ENCODE peak calls at places on chromosomes 13 and 19, in ten cellular contexts. S, T, Y, J, L, C, Z, N, G and W are unnamed samples.

GRCh38 chr13:105202384-105202783 is 1333.1 kb downstream of the EFNB2 start:
- DNase-seq in S (peak), T (peak), Y (peak), J (no peak), L (no peak), C (no peak), Z (no peak), N (peak), G (peak), W (no peak)

GRCh38 chr19:44812142-44812718 is 3.3 kb downstream of the BCAM start:
- DNase-seq in S (no peak), T (no peak), Y (no peak), J (no peak), L (no peak), C (no peak), Z (no peak), N (no peak), G (no peak), W (no peak)

GRCh38 chr13:74158028-74158427 is 23.8 kb upstream of the KLF12 start:
- DNase-seq in S (peak), T (peak), Y (no peak), J (no peak), L (peak), C (no peak), Z (no peak), N (peak), G (no peak), W (no peak)

GRCh38 chr19:32817252-32817912 is 52.2 kb downstream of the SLC7A9 start:
- DNase-seq in S (no peak), T (no peak), Y (no peak), J (no peak), L (no peak), C (no peak), Z (no peak), N (no peak), G (no peak), W (no peak)

GRCh38 chr13:70339738-70340137 is 231.5 kb upstream of the KLHL1 start:
- DNase-seq in S (peak), T (no peak), Y (peak), J (no peak), L (no peak), C (peak), Z (no peak), N (no peak), G (peak), W (no peak)

GRCh38 chr19:8686549-8686948 is 12.0 kb downstream of the ACTL9 start:
- DNase-seq in S (no peak), T (no peak), Y (no peak), J (no peak), L (no peak), C (no peak), Z (no peak), N (no peak), G (no peak), W (no peak)

GRCh38 chr19:45164577-45165335 is 4.0 kb upstream of the NKPD1 start:
- DNase-seq in S (peak), T (peak), Y (peak), J (peak), L (peak), C (peak), Z (peak), N (peak), G (peak), W (peak)

GRCh38 chr19:34489175-34489574 is 7.6 kb downstream of the WTIP start:
- DNase-seq in S (no peak), T (no peak), Y (no peak), J (no peak), L (no peak), C (no peak), Z (no peak), N (no peak), G (no peak), W (no peak)

GRCh38 chr19:1266818-1267440 is 2.2 kb upstream of the CIRBP start:
- DNase-seq in S (peak), T (no peak), Y (peak), J (no peak), L (peak), C (peak), Z (no peak), N (peak), G (peak), W (peak)

GRCh38 chr13:74025369-74025768 is 108.8 kb downstream of the KLF12 start:
- DNase-seq in S (no peak), T (no peak), Y (no peak), J (no peak), L (no peak), C (no peak), Z (peak), N (no peak), G (no peak), W (no peak)

GRCh38 chr19:34692541-34692940 is 15.1 kb downstream of the ZNF302 start:
- DNase-seq in S (no peak), T (no peak), Y (no peak), J (no peak), L (no peak), C (no peak), Z (no peak), N (no peak), G (no peak), W (no peak)

GRCh38 chr19:32928806-32929205 is 43.0 kb downstream of the CEP89 start:
- DNase-seq in S (no peak), T (peak), Y (no peak), J (no peak), L (no peak), C (no peak), Z (no peak), N (no peak), G (no peak), W (no peak)

GRCh38 chr13:50677687-50678463 is 165.6 kb downstream of the DLEU7 start:
- DNase-seq in S (no peak), T (peak), Y (no peak), J (no peak), L (no peak), C (no peak), Z (no peak), N (no peak), G (no peak), W (no peak)

GRCh38 chr19:1133471-1133929 is 29.7 kb downstream of the GPX4 start:
- DNase-seq in S (no peak), T (no peak), Y (peak), J (peak), L (no peak), C (peak), Z (peak), N (no peak), G (peak), W (peak)

GRCh38 chr19:56964526-56964925 is 124.0 kb upstream of the PEG3 start:
- DNase-seq in S (no peak), T (no peak), Y (no peak), J (no peak), L (no peak), C (no peak), Z (no peak), N (no peak), G (no peak), W (no peak)

GRCh38 chr13:98188544-98189166 is 11.6 kb upstream of the RNF113B start:
- DNase-seq in S (no peak), T (no peak), Y (no peak), J (no peak), L (no peak), C (no peak), Z (no peak), N (no peak), G (no peak), W (no peak)

GRCh38 chr13:38180670-38181069 is 169.0 kb upstream of the UFM1 start:
- DNase-seq in S (no peak), T (no peak), Y (no peak), J (peak), L (no peak), C (no peak), Z (no peak), N (no peak), G (no peak), W (no peak)

GRCh38 chr13:43804461-43805070 is 17.8 kb upstream of the ENOX1 start:
- DNase-seq in S (no peak), T (peak), Y (peak), J (peak), L (no peak), C (no peak), Z (peak), N (peak), G (peak), W (no peak)

GRCh38 chr19:13932911-13933393 is 5.3 kb downstream of the PODNL1 start:
- DNase-seq in S (no peak), T (no peak), Y (no peak), J (no peak), L (no peak), C (no peak), Z (no peak), N (no peak), G (peak), W (no peak)

GRCh38 chr13:36217456-36217855 is 3.1 kb upstream of the SOHLH2 start:
- DNase-seq in S (no peak), T (no peak), Y (no peak), J (no peak), L (no peak), C (no peak), Z (no peak), N (no peak), G (no peak), W (no peak)

GRCh38 chr19:54172413-54172763 is 572 bp downstream of the TMC4 start:
- DNase-seq in S (no peak), T (no peak), Y (no peak), J (no peak), L (no peak), C (no peak), Z (no peak), N (no peak), G (no peak), W (no peak)

GRCh38 chr19:23716792-23717191 is 29.8 kb upstream of the ZNF675 start:
- DNase-seq in S (no peak), T (no peak), Y (no peak), J (no peak), L (no peak), C (no peak), Z (no peak), N (no peak), G (no peak), W (no peak)

GRCh38 chr19:45253396-45254027 is 2.4 kb downstream of the MARK4 start:
- DNase-seq in S (no peak), T (peak), Y (no peak), J (no peak), L (no peak), C (no peak), Z (no peak), N (peak), G (no peak), W (no peak)

GRCh38 chr13:22240716-22241115 is 569.8 kb downstream of the FGF9 start:
- DNase-seq in S (no peak), T (no peak), Y (no peak), J (no peak), L (no peak), C (no peak), Z (no peak), N (no peak), G (no peak), W (no peak)

GRCh38 chr13:70960841-70961443 is 852.7 kb upstream of the KLHL1 start:
- DNase-seq in S (no peak), T (peak), Y (peak), J (peak), L (no peak), C (no peak), Z (no peak), N (peak), G (peak), W (no peak)

GRCh38 chr13:113650275-113650674 is 7.7 kb downstream of the ATP4B start:
- DNase-seq in S (no peak), T (no peak), Y (no peak), J (no peak), L (peak), C (peak), Z (no peak), N (no peak), G (no peak), W (no peak)

GRCh38 chr13:27131202-27131623 is 40.4 kb downstream of the USP12 start:
- DNase-seq in S (no peak), T (peak), Y (peak), J (peak), L (no peak), C (no peak), Z (peak), N (no peak), G (peak), W (peak)

GRCh38 chr19:41324921-41325639 is 15.1 kb downstream of the CCDC97 start:
- DNase-seq in S (peak), T (peak), Y (no peak), J (no peak), L (peak), C (no peak), Z (no peak), N (peak), G (peak), W (no peak)

GRCh38 chr13:32195713-32196112 is 119.5 kb downstream of the ZAR1L start:
- DNase-seq in S (no peak), T (no peak), Y (no peak), J (no peak), L (no peak), C (no peak), Z (no peak), N (peak), G (no peak), W (no peak)

GRCh38 chr19:30645946-30646577 is 273.9 kb downstream of the ZNF536 start:
- DNase-seq in S (no peak), T (no peak), Y (no peak), J (no peak), L (no peak), C (no peak), Z (no peak), N (no peak), G (no peak), W (no peak)

GRCh38 chr13:59829690-59830089 is 334.0 kb downstream of the DIAPH3 start:
- DNase-seq in S (no peak), T (peak), Y (no peak), J (no peak), L (no peak), C (no peak), Z (no peak), N (peak), G (no peak), W (no peak)

GRCh38 chr19:54462713-54463530 is 656 bp downstream of the LENG9 start:
- DNase-seq in S (peak), T (peak), Y (peak), J (peak), L (peak), C (peak), Z (no peak), N (peak), G (peak), W (peak)

DNA sequence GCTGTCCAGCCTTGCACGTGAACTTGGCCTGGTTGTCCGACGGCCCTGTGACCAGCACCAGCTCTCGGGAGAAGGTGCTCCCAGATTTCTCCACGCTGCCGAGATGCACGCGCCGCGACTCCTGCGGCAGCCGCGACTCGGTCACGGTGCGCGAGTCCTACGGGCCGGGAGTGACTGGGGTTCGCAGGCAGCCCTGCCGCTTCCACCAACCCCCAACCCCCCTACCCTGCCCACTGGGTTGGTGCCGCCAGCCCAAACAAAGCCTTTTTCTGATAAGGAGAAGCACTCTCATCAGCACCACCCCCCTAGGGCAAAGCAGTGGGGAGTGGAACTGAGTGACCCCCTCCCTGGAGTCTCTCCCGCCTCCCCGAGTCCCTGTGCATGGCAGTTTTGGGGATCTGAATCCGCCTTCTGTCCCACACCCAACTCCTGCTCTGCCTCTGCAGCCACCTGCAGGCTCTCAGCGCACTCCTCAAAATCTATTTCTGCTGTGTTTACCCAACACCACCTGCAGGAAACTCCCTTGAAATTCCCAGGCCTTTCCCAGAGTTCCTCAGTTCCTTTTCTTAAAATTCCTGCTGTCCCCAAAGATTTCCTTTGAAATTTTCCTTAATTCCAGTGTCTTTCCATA is 6.2 kb downstream of the NPHS1 start:
- DNase-seq in S (no peak), T (no peak), Y (no peak), J (no peak), L (no peak), C (no peak), Z (no peak), N (no peak), G (peak), W (no peak)
- TF ChIP-seq CTCF in S (no peak), T (no peak), Y (no peak), J (no peak), L (no peak), C (no peak), Z (no peak), N (no peak), G (no peak), W (no peak)

GRCh38 chr19:10228393-10228792 is 2.7 kb downstream of the S1PR2 start:
- DNase-seq in S (no peak), T (no peak), Y (peak), J (peak), L (no peak), C (no peak), Z (no peak), N (no peak), G (no peak), W (no peak)
- TF ChIP-seq CTCF in S (no peak), T (no peak), Y (no peak), J (no peak), L (no peak), C (no peak), Z (no peak), N (no peak), G (no peak), W (no peak)

GRCh38 chr19:48117515-48118330 is 7.1 kb upstream of the PLA2G4C start:
- DNase-seq in S (no peak), T (no peak), Y (peak), J (no peak), L (no peak), C (no peak), Z (no peak), N (no peak), G (peak), W (no peak)
- TF ChIP-seq CTCF in S (no peak), T (no peak), Y (peak), J (peak), L (no peak), C (no peak), Z (no peak), N (no peak), G (peak), W (no peak)

GRCh38 chr13:111115841-111116500 is 861 bp downstream of the ARHGEF7 start:
- DNase-seq in S (peak), T (peak), Y (no peak), J (no peak), L (peak), C (no peak), Z (no peak), N (peak), G (peak), W (no peak)

GRCh38 chr13:111114362-111115050 is 604 bp upstream of the ARHGEF7 start:
- DNase-seq in S (peak), T (peak), Y (no peak), J (peak), L (peak), C (no peak), Z (no peak), N (peak), G (peak), W (no peak)

GRCh38 chr13:111117289-111117688 is 2.2 kb downstream of the ARHGEF7 start:
- DNase-seq in S (no peak), T (no peak), Y (no peak), J (no peak), L (no peak), C (no peak), Z (no peak), N (no peak), G (no peak), W (no peak)

GRCh38 chr13:111116830-111117229 is 1.7 kb downstream of the ARHGEF7 start:
- DNase-seq in S (no peak), T (peak), Y (no peak), J (no peak), L (no peak), C (no peak), Z (no peak), N (no peak), G (no peak), W (no peak)

GRCh38 chr13:111115051-111115840 is at the start of gene ARHGEF7:
- DNase-seq in S (peak), T (no peak), Y (no peak), J (peak), L (no peak), C (no peak), Z (no peak), N (no peak), G (peak), W (no peak)
- TF ChIP-seq CTCF in S (no peak), T (no peak), Y (no peak), J (no peak), L (no peak), C (no peak), Z (no peak), N (no peak), G (no peak), W (no peak)

GRCh38 chr13:81018936-81019335 is 678.0 kb upstream of the SPRY2 start:
- DNase-seq in S (no peak), T (no peak), Y (no peak), J (no peak), L (no peak), C (no peak), Z (no peak), N (no peak), G (no peak), W (no peak)

GRCh38 chr13:81025091-81025490 is 684.2 kb upstream of the SPRY2 start:
- DNase-seq in S (no peak), T (no peak), Y (no peak), J (no peak), L (no peak), C (no peak), Z (no peak), N (no peak), G (no peak), W (no peak)

GRCh38 chr13:81017525-81018152 is 676.7 kb upstream of the SPRY2 start:
- DNase-seq in S (peak), T (peak), Y (peak), J (peak), L (no peak), C (no peak), Z (no peak), N (peak), G (peak), W (no peak)

GRCh38 chr13:81020010-81020409 is 679.1 kb upstream of the SPRY2 start:
- DNase-seq in S (no peak), T (no peak), Y (no peak), J (no peak), L (no peak), C (no peak), Z (no peak), N (no peak), G (no peak), W (no peak)

GRCh38 chr13:81021284-81021683 is 680.4 kb upstream of the SPRY2 start:
- DNase-seq in S (no peak), T (no peak), Y (no peak), J (no peak), L (no peak), C (no peak), Z (no peak), N (no peak), G (no peak), W (no peak)
- TF ChIP-seq CTCF in S (no peak), T (no peak), Y (no peak), J (no peak), L (no peak), C (no peak), Z (no peak), N (no peak), G (no peak), W (no peak)

DNA sequence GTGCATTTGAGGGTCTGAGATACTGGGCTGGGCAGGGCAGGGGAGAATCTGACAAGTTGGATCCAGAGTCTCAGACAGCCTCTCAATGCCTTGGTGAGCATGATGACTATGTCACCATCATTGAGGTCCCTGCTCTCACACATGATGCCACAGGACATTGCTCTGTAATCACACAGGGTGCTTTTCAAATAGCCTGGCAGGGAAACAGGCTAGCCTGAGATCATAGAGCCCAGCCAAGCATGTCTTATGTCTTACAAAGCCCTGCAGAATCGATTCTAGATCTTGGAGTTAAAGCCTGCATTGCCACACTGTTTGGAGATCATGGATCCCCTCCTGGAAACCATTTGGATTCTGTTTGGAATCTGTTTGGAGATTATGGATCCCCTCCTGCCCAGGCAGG is 5.3 kb downstream of the KCNN1 start:
- DNase-seq in S (no peak), T (no peak), Y (no peak), J (no peak), L (no peak), C (no peak), Z (no peak), N (no peak), G (no peak), W (no peak)
- TF ChIP-seq CTCF in S (no peak), T (no peak), Y (no peak), J (no peak), L (no peak), C (no peak), Z (no peak), N (no peak), G (no peak), W (no peak)

GRCh38 chr13:45121421-45121820 is 1.1 kb downstream of the GTF2F2 start:
- DNase-seq in S (no peak), T (peak), Y (peak), J (peak), L (no peak), C (no peak), Z (no peak), N (peak), G (peak), W (no peak)
- TF ChIP-seq CTCF in S (peak), T (peak), Y (no peak), J (no peak), L (no peak), C (no peak), Z (no peak), N (peak), G (no peak), W (no peak)